ENCODE peak calls at places on chromosomes 5 and 9, in six cellular contexts. B is LHCN-M2, I is lower lobe of right lung, R is GM23248, H is germinal center, Y is T-helper 22 cell. K is an unnamed sample.

GRCh38 chr9:85483214-85483613 is 258.5 kb downstream of the AGTPBP1 start:
- DNase-seq in H (no peak), I (no peak), B (no peak), Y (no peak), R (no peak), K (peak)

GRCh38 chr9:35285731-35286130 is 123.9 kb downstream of the UNC13B start:
- DNase-seq in B (peak), Y (no peak), H (no peak), R (no peak), I (no peak), K (no peak)

GRCh38 chr5:2001300-2001699 is 118.6 kb upstream of the IRX4 start:
- DNase-seq in I (no peak), Y (no peak), B (no peak), H (no peak), R (no peak), K (no peak)

GRCh38 chr9:22921742-22922141 is 475.1 kb downstream of the DMRTA1 start:
- DNase-seq in I (no peak), Y (no peak), H (no peak), R (no peak), B (no peak), K (no peak)

GRCh38 chr9:134724231-134724911 is 82.8 kb downstream of the COL5A1 start:
- DNase-seq in I (no peak), R (peak), H (no peak), B (peak), Y (no peak), K (no peak)

GRCh38 chr5:18305288-18305899 is 671.1 kb downstream of the TAF11L14 start:
- DNase-seq in H (peak), B (peak), I (no peak), R (peak), Y (no peak), K (peak)

GRCh38 chr9:133742849-133743444 is 4.8 kb upstream of the SARDH start:
- DNase-seq in I (peak), R (peak), Y (peak), B (peak), H (peak), K (peak)

GRCh38 chr9:126153382-126153781 is 173.2 kb upstream of the MVB12B start:
- DNase-seq in B (no peak), R (no peak), H (no peak), Y (no peak), I (no peak), K (no peak)

GRCh38 chr9:13759624-13760023 is 480.1 kb upstream of the MPDZ start:
- DNase-seq in H (no peak), B (peak), R (no peak), Y (no peak), I (no peak), K (no peak)

K was measured in epithelial cell of esophagus.